ENCODE peak calls at places on chromosomes 6 and 20, in four cellular contexts. L is mammary epithelial cell, F is heart right ventricle, Z is GM23338. W is an unnamed sample.

GRCh38 chr20:35001596-35002362 is 46.1 kb downstream of the MYH7B start:
- DNase-seq in L (no peak), F (no peak), Z (peak), W (no peak)

GRCh38 chr20:2871111-2871465 is 2.2 kb upstream of the PTPRA start:
- DNase-seq in L (peak), F (no peak), Z (no peak), W (no peak)

GRCh38 chr6:35419431-35419830 is 32.7 kb upstream of the FANCE start:
- DNase-seq in L (no peak), F (no peak), Z (peak), W (no peak)

GRCh38 chr6:3494391-3495100 is 37.7 kb upstream of the SLC22A23 start:
- DNase-seq in L (no peak), F (no peak), Z (no peak), W (no peak)

GRCh38 chr6:121686611-121687023 is 251.2 kb downstream of the GJA1 start:
- DNase-seq in L (no peak), F (no peak), Z (peak), W (no peak)

GRCh38 chr6:127186889-127187288 is 68.4 kb downstream of the RSPO3 start:
- DNase-seq in L (peak), F (peak), Z (peak), W (peak)

GRCh38 chr20:5822569-5822968 is 72.4 kb downstream of the SHLD1 start:
- DNase-seq in L (no peak), F (no peak), Z (no peak), W (no peak)

GRCh38 chr6:3457710-3458605 is 1.1 kb upstream of the SLC22A23 start:
- DNase-seq in L (no peak), F (peak), Z (peak), W (no peak)

GRCh38 chr20:32052792-32053362 is 835 bp downstream of the HCK start:
- DNase-seq in L (no peak), F (peak), Z (peak), W (no peak)

GRCh38 chr20:25088267-25088666 is 6.3 kb upstream of the VSX1 start:
- DNase-seq in L (no peak), F (no peak), Z (no peak), W (no peak)

GRCh38 chr6:167893416-167893815 is 66.7 kb downstream of the AFDN start:
- DNase-seq in L (peak), F (no peak), Z (peak), W (no peak)

GRCh38 chr6:143125455-143125854 is 64.8 kb downstream of the AIG1 start:
- DNase-seq in L (no peak), F (no peak), Z (no peak), W (no peak)

GRCh38 chr6:169723991-169724553 is at the start of gene PHF10:
- DNase-seq in L (no peak), F (peak), Z (peak), W (no peak)

GRCh38 chr6:138331444-138331843 is 46.3 kb upstream of the SMIM28 start:
- DNase-seq in L (no peak), F (no peak), Z (peak), W (no peak)

GRCh38 chr20:5504061-5504739 is 187.4 kb upstream of the PROKR2 start:
- DNase-seq in L (no peak), F (peak), Z (peak), W (peak)

GRCh38 chr20:4835244-4836177 is 113.8 kb downstream of the PRND start:
- DNase-seq in L (no peak), F (peak), Z (no peak), W (peak)

GRCh38 chr6:4665489-4666417 is 110.5 kb upstream of the CDYL start:
- DNase-seq in L (no peak), F (no peak), Z (no peak), W (no peak)

GRCh38 chr20:23193985-23194384 is 107.9 kb upstream of the CD93 start:
- DNase-seq in L (peak), F (no peak), Z (no peak), W (no peak)

GRCh38 chr6:166736606-166737005 is 109.6 kb upstream of the RPS6KA2 start:
- DNase-seq in L (peak), F (no peak), Z (no peak), W (no peak)

GRCh38 chr6:44076366-44077200 is 50.7 kb downstream of the MRPL14 start:
- DNase-seq in L (no peak), F (no peak), Z (peak), W (no peak)

GRCh38 chr6:16805190-16805860 is 44.1 kb upstream of the ATXN1 start:
- DNase-seq in L (peak), F (no peak), Z (peak), W (no peak)

GRCh38 chr6:10014561-10014960 is 400.3 kb downstream of the TFAP2A start:
- DNase-seq in L (no peak), F (no peak), Z (no peak), W (no peak)

GRCh38 chr20:16978497-16978896 is 230.3 kb downstream of the OTOR start:
- DNase-seq in L (peak), F (no peak), Z (no peak), W (no peak)

GRCh38 chr20:51750037-51750769 is 18.0 kb downstream of the ATP9A start:
- DNase-seq in L (peak), F (peak), Z (no peak), W (peak)

GRCh38 chr6:121584591-121585369 is 149.3 kb downstream of the GJA1 start:
- DNase-seq in L (no peak), F (no peak), Z (no peak), W (no peak)

GRCh38 chr20:10573273-10573950 is 100.4 kb downstream of the JAG1 start:
- DNase-seq in L (no peak), F (no peak), Z (no peak), W (no peak)

GRCh38 chr6:148203970-148204369 is 138.7 kb upstream of the SASH1 start:
- DNase-seq in L (no peak), F (no peak), Z (no peak), W (no peak)

GRCh38 chr6:168601101-168601500 is 160.1 kb downstream of the SMOC2 start:
- DNase-seq in L (no peak), F (no peak), Z (no peak), W (no peak)

GRCh38 chr6:157556671-157557430 is 175.9 kb downstream of the ZDHHC14 start:
- DNase-seq in L (no peak), F (no peak), Z (no peak), W (no peak)

GRCh38 chr6:41071501-41071922 is 644 bp downstream of the OARD1 start:
- DNase-seq in L (no peak), F (no peak), Z (no peak), W (no peak)

GRCh38 chr6:52507557-52508260 is 69.2 kb downstream of the TRAM2 start:
- DNase-seq in L (peak), F (no peak), Z (no peak), W (peak)

GRCh38 chr6:56938634-56939294 is 16.1 kb upstream of the BEND6 start:
- DNase-seq in L (peak), F (peak), Z (no peak), W (no peak)

GRCh38 chr20:57389695-57390603 is 1.2 kb upstream of the RBM38 start:
- DNase-seq in L (no peak), F (no peak), Z (peak), W (no peak)

GRCh38 chr20:57392130-57392445 is 892 bp downstream of the RBM38 start:
- DNase-seq in L (no peak), F (no peak), Z (no peak), W (no peak)

GRCh38 chr20:57391439-57392129 is 388 bp downstream of the RBM38 start:
- DNase-seq in L (no peak), F (no peak), Z (peak), W (no peak)

GRCh38 chr20:57388953-57389694 is 2.1 kb upstream of the RBM38 start:
- DNase-seq in L (peak), F (peak), Z (peak), W (peak)

DNA sequence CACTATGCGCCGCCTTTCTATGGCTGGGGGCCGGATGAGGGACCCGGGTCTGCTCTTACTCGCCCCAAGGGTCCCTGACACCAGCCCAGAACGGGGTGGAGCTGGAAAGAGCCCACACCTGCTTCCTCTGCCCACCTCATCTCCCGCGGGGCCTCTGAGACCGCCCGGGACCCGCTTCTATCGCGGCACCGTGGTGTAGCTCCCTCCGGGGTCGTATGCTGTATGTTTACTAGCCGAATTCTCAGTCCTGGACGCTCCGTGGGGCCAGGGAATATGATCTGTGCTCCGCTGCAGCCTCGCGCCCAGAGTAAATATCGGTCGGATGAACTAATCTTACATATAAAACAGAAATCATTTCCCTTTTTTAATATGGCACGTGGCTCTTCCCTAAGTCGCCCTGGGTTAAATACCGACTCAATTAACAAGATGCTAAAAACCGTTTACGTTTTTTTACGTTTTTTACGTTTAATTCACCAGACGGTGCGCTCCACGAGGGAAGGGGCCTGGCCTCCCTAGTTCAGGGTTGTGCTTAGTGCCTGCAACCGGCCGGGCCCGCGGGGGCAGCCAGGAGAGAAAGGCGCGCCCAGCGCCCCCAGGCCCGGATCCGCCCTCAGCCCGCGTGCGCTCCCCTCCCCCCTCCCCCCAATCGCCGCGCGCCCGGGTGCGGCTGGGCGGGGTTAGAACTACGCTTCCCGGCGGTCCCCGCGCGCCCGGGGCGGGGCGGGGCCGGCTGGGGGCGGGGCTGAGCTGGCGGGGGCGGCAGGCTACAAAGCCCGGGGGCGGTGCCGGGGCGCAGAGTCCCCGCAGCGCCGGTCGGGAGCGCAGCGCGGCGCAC is at the start of gene RBM38:
- DNase-seq in L (peak), F (peak), Z (peak), W (no peak)
- H3K27ac ChIP-seq in L (no peak), F (peak), Z (peak), W (peak)

DNA sequence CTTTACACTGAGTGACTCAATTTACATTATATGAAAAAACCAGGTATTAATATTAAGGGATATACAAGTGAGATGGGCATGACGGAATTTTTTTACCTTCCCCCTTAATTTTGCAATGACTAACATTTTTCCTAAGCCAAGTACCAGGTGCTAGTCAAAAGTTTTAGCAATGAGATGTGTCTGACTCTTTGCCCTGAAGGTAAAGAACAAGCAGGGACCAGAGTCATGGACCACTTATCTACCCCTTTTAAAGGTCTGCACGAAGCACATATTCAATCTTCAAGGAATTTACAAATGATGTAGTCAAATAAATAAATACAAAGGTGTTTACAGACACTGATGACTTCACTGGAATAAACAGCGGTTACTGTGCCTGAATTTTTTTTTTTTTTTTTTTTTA is 1.4 kb downstream of the GLO1 start:
- DNase-seq in L (peak), F (no peak), Z (no peak), W (no peak)
- H3K4me3 ChIP-seq in L (peak), F (no peak), Z (peak), W (no peak)

DNA sequence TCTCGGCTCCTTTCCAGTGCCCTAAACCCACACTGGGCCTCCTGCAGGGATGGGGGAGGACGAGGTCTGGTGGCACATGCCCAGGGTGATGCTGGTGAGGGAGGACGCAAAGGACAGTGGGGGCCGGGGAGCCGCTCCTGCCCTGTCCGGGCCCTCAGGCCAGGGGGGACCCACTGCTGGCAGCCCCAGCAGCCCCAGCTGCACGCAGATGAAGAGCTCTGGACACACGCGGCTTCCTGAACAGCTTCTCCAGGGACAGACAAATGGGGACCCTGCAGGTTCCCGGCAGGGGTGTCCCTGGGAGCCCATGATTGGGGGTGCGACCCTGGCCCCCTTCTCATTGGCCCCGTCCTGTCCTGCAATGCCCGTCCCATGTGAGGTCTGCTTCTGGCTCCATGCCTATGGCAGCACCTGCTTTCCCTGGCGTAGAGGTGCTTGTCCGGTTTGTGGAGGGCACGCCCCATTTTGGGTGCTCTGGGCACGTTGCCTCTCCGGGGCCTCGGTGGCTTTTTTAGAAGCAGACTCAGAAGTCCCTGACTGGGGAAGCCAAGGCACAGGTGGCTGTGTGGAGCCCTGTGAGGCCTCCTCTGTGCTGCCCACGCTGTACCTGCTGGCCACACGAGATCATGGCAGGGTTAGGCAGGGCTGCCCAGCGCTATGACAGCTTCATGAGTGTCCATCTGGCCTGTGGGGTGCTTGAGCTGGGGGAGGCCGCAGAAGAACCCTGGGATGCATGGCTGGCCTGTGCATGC is 15.4 kb upstream of the TNFRSF6B start:
- DNase-seq in L (no peak), F (no peak), Z (no peak), W (no peak)
- H3K27ac ChIP-seq in L (no peak), F (peak), Z (no peak), W (peak)

GRCh38 chr20:39049148-39049547 is 87.0 kb downstream of the DHX35 start:
- DNase-seq in L (no peak), F (no peak), Z (no peak), W (no peak)

GRCh38 chr20:39049684-39050554 is 87.8 kb downstream of the DHX35 start:
- DNase-seq in L (peak), F (peak), Z (peak), W (peak)

GRCh38 chr20:39052676-39053075 is 90.5 kb downstream of the DHX35 start:
- DNase-seq in L (no peak), F (no peak), Z (no peak), W (no peak)

GRCh38 chr20:39048000-39048696 is 86.0 kb downstream of the DHX35 start:
- DNase-seq in L (peak), F (peak), Z (peak), W (peak)

GRCh38 chr20:39050555-39050902 is 88.4 kb downstream of the DHX35 start:
- DNase-seq in L (no peak), F (no peak), Z (no peak), W (no peak)
- H3K4me3 ChIP-seq in L (no peak), F (peak), Z (peak), W (peak)

DNA sequence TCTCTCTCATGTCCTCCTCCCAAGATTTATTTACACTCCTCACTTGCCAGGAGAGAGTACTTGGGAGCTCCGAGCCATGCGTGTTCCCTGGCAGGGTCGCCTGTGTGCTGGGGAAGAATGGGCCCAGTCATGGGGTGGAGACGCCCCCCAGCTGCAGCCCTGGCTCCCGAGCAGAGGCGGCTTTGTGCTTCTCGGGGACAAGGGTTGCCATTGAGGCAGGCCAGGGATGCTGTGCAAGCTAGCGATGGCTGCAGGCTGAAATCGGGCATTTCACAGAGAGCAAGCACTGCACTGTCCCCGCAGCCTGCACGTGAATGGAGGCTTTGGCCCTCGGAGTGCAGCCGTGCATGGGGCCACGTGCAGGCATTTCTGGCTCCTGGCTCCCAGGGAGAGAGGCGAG is 23.8 kb downstream of the PHACTR3 start:
- DNase-seq in L (no peak), F (no peak), Z (no peak), W (no peak)
- H3K27ac ChIP-seq in L (no peak), F (no peak), Z (no peak), W (no peak)

GRCh38 chr6:7165736-7166296 is 58.1 kb downstream of the RREB1 start:
- DNase-seq in L (no peak), F (no peak), Z (peak), W (no peak)
- H3K4me3 ChIP-seq in L (no peak), F (no peak), Z (no peak), W (no peak)

GRCh38 chr6:1315560-1316386 is 3.9 kb downstream of the FOXQ1 start:
- DNase-seq in L (no peak), F (no peak), Z (peak), W (no peak)
- H3K27ac ChIP-seq in L (no peak), F (no peak), Z (no peak), W (no peak)

GRCh38 chr6:155346957-155347356 is 32.7 kb upstream of the TFB1M start:
- DNase-seq in L (no peak), F (no peak), Z (no peak), W (no peak)
- H3K4me3 ChIP-seq in L (no peak), F (no peak), Z (no peak), W (no peak)

GRCh38 chr6:160353950-160354496 is 5.8 kb downstream of the SLC22A3 start:
- DNase-seq in L (no peak), F (no peak), Z (no peak), W (no peak)

GRCh38 chr6:160348209-160348551 is at the start of gene SLC22A3:
- DNase-seq in L (no peak), F (no peak), Z (peak), W (no peak)

GRCh38 chr6:160347259-160348208 is 644 bp upstream of the SLC22A3 start:
- DNase-seq in L (no peak), F (no peak), Z (peak), W (no peak)

GRCh38 chr6:160348552-160349441 is 619 bp downstream of the SLC22A3 start:
- DNase-seq in L (peak), F (no peak), Z (peak), W (no peak)

GRCh38 chr6:160349837-160350236 is 1.7 kb downstream of the SLC22A3 start:
- DNase-seq in L (no peak), F (no peak), Z (no peak), W (no peak)
- H3K27ac ChIP-seq in L (no peak), F (no peak), Z (no peak), W (no peak)

DNA sequence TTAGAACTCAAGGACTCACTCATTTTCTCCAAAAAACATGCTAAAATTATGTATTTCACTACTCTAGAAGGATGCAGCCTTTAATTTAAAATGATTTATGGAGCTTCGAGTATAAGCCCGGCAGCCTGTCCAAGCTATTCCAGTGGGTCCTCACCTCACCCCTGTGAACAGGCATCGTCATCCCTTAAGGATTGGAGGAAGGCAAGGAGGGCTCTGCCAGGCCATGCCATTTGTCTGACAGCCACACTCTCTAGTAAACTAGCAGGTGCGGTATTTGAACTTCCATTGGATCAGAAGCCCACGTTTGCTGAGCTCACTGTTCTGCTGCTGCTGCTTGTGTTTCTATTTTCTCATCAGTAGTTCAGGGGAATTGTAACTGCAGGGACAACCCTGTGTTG is 39.8 kb upstream of the NAA20 start:
- DNase-seq in L (no peak), F (no peak), Z (no peak), W (no peak)
- H3K4me3 ChIP-seq in L (peak), F (peak), Z (no peak), W (peak)

W was measured in right atrium auricular region.